ENCODE peak calls at places on chromosomes 7 and 10, in ten cellular contexts. I is ovary, D is heart left ventricle, L is right lobe of liver, B is stomach, N is GM23338, X is lower lobe of right lung, A is psoas muscle, W is pancreas, T is cardiac muscle cell. S is an unnamed sample. For H3K27me3 and H3K4me1, the result is how much of the 10 kb centered on the place peaks cover.

GRCh38 chr10:132876131-132876860 is 66.1 kb downstream of the CFAP46 start:
- DNase-seq in I (peak), D (no peak), L (peak), B (peak), N (no peak), X (no peak), A (peak), W (no peak), T (no peak), S (peak)

GRCh38 chr10:121077331-121077730 is 226.2 kb downstream of the WDR11 start:
- DNase-seq in I (no peak), D (no peak), L (no peak), B (no peak), N (peak), X (peak), A (peak), W (no peak), T (peak), S (no peak)

GRCh38 chr7:67823345-67823744 is 826.7 kb downstream of the TYW1 start:
- DNase-seq in I (no peak), D (no peak), L (no peak), B (peak), N (no peak), X (no peak), A (no peak), W (peak), T (peak), S (no peak)

GRCh38 chr7:38367301-38367700 is 93.9 kb upstream of the TARP start:
- DNase-seq in I (no peak), D (no peak), L (no peak), B (no peak), N (no peak), X (no peak), A (no peak), W (no peak), T (no peak), S (no peak)

GRCh38 chr7:75546272-75547015 is 54.3 kb downstream of the SPDYE5 start:
- DNase-seq in I (no peak), D (no peak), L (no peak), B (no peak), N (no peak), X (no peak), A (peak), W (no peak), T (no peak), S (peak)

GRCh38 chr7:75657866-75658265 is 80.9 kb downstream of the HIP1 start:
- DNase-seq in I (no peak), D (no peak), L (no peak), B (no peak), N (no peak), X (no peak), A (no peak), W (no peak), T (no peak), S (no peak)

GRCh38 chr7:146902728-146903127 is 786.1 kb downstream of the CNTNAP2 start:
- DNase-seq in I (no peak), D (no peak), L (no peak), B (no peak), N (no peak), X (no peak), A (no peak), W (no peak), T (no peak), S (no peak)

GRCh38 chr10:69650589-69651261 is 20.7 kb downstream of the FAM241B start:
- DNase-seq in I (no peak), D (no peak), L (no peak), B (no peak), N (no peak), X (no peak), A (peak), W (no peak), T (no peak), S (peak)

GRCh38 chr7:66169616-66170015 is 35.5 kb upstream of the TPST1 start:
- DNase-seq in I (no peak), D (no peak), L (no peak), B (no peak), N (no peak), X (no peak), A (no peak), W (no peak), T (no peak), S (no peak)

GRCh38 chr7:34373940-34374339 is 284.1 kb upstream of the NPSR1 start:
- DNase-seq in I (no peak), D (no peak), L (no peak), B (no peak), N (no peak), X (no peak), A (no peak), W (no peak), T (no peak), S (no peak)

GRCh38 chr10:29256019-29256418 is 32.9 kb upstream of the LYZL1 start:
- DNase-seq in I (no peak), D (no peak), L (no peak), B (no peak), N (no peak), X (no peak), A (no peak), W (no peak), T (no peak), S (no peak)

GRCh38 chr10:6055929-6056328 is 6.2 kb downstream of the IL2RA start:
- DNase-seq in I (no peak), D (no peak), L (no peak), B (no peak), N (no peak), X (no peak), A (no peak), W (no peak), T (no peak), S (no peak)

GRCh38 chr10:93816123-93816747 is 58.5 kb downstream of the LGI1 start:
- DNase-seq in I (peak), D (peak), L (peak), B (peak), N (peak), X (peak), A (peak), W (peak), T (peak), S (peak)

GRCh38 chr7:142554555-142555532 is 194.4 kb upstream of the PRSS1 start:
- DNase-seq in I (no peak), D (no peak), L (no peak), B (no peak), N (no peak), X (no peak), A (no peak), W (no peak), T (no peak), S (no peak)

GRCh38 chr7:111320133-111320532 is 229.2 kb downstream of the LRRN3 start:
- DNase-seq in I (no peak), D (no peak), L (no peak), B (no peak), N (no peak), X (no peak), A (no peak), W (no peak), T (no peak), S (no peak)

GRCh38 chr10:43931308-43931930 is 282.7 kb upstream of the ZNF32 start:
- DNase-seq in I (no peak), D (no peak), L (no peak), B (no peak), N (no peak), X (no peak), A (no peak), W (no peak), T (peak), S (no peak)

GRCh38 chr7:65980478-65981250 is 1.3 kb downstream of the GUSB start:
- DNase-seq in I (no peak), D (peak), L (peak), B (peak), N (peak), X (peak), A (peak), W (no peak), T (peak), S (peak)

GRCh38 chr10:95196053-95196452 is 2.0 kb downstream of the ACSM6 start:
- DNase-seq in I (no peak), D (no peak), L (no peak), B (no peak), N (peak), X (no peak), A (no peak), W (no peak), T (no peak), S (no peak)

DNA sequence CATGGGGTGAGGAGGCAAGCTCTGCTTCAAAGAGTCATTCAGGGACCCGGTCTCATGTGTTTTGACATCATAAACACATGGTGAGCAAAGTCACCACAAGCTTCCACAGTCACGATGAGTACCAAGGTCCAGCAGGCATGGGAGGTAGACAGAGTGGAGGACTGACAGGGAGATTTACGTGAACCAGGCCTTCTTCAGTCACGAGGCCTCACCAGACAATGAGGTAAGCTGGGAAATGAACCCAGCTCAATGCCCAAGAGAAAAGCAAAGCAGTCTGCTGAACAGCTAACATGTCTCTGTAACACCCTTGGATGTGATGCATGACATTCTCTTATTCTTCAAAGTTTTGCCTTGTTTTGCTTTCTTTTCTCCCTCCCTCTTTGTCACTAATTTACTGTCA is 8.8 kb downstream of the PPP1R17 start:
- DNase-seq in I (no peak), D (no peak), L (no peak), B (no peak), N (no peak), X (no peak), A (no peak), W (no peak), T (no peak), S (no peak)
- H3K4me3 ChIP-seq in I (no peak), D (no peak), L (no peak), B (no peak), N (no peak), X (no peak), A (no peak), W (no peak), T (no peak), S (no peak)

GRCh38 chr7:35529713-35530112 is 165.2 kb downstream of the HERPUD2 start:
- DNase-seq in I (no peak), D (no peak), L (no peak), B (no peak), N (no peak), X (no peak), A (no peak), W (no peak), T (no peak), S (no peak)

GRCh38 chr7:35528381-35528977 is 166.5 kb downstream of the HERPUD2 start:
- DNase-seq in I (no peak), D (no peak), L (peak), B (no peak), N (no peak), X (no peak), A (no peak), W (no peak), T (no peak), S (no peak)

GRCh38 chr7:35524112-35524804 is 170.7 kb downstream of the HERPUD2 start:
- DNase-seq in I (no peak), D (no peak), L (no peak), B (no peak), N (no peak), X (no peak), A (no peak), W (no peak), T (no peak), S (no peak)

GRCh38 chr7:35530124-35531109 is 164.5 kb downstream of the HERPUD2 start:
- DNase-seq in I (no peak), D (no peak), L (no peak), B (no peak), N (no peak), X (no peak), A (no peak), W (no peak), T (peak), S (no peak)

GRCh38 chr7:35526645-35527044 is 168.3 kb downstream of the HERPUD2 start:
- DNase-seq in I (no peak), D (no peak), L (no peak), B (no peak), N (no peak), X (no peak), A (no peak), W (no peak), T (no peak), S (no peak)
- H3K27me3 ChIP-seq in I (under half), D (under half), L (under half), B (under half), N (under half), X (under half), A (under half), W (under half), T (under half), S (under half)

GRCh38 chr10:130800281-130800680 is 511.2 kb downstream of the TCERG1L start:
- DNase-seq in I (no peak), D (no peak), L (no peak), B (no peak), N (no peak), X (no peak), A (no peak), W (no peak), T (no peak), S (no peak)

GRCh38 chr10:130799532-130799931 is 512.0 kb downstream of the TCERG1L start:
- DNase-seq in I (no peak), D (no peak), L (no peak), B (no peak), N (no peak), X (no peak), A (no peak), W (no peak), T (no peak), S (no peak)

GRCh38 chr10:130802301-130802700 is 509.2 kb downstream of the TCERG1L start:
- DNase-seq in I (no peak), D (no peak), L (peak), B (no peak), N (no peak), X (no peak), A (no peak), W (no peak), T (no peak), S (no peak)

GRCh38 chr10:130801276-130801675 is 510.2 kb downstream of the TCERG1L start:
- DNase-seq in I (no peak), D (no peak), L (no peak), B (no peak), N (no peak), X (no peak), A (no peak), W (no peak), T (no peak), S (no peak)

GRCh38 chr10:130801784-130802183 is 509.7 kb downstream of the TCERG1L start:
- DNase-seq in I (no peak), D (no peak), L (no peak), B (no peak), N (no peak), X (no peak), A (no peak), W (no peak), T (no peak), S (no peak)
- H3K4me1 ChIP-seq in I (under half), D (under half), L (under half), B (under half), N (under half), X (under half), A (under half), W (under half), T (under half), S (under half)

DNA sequence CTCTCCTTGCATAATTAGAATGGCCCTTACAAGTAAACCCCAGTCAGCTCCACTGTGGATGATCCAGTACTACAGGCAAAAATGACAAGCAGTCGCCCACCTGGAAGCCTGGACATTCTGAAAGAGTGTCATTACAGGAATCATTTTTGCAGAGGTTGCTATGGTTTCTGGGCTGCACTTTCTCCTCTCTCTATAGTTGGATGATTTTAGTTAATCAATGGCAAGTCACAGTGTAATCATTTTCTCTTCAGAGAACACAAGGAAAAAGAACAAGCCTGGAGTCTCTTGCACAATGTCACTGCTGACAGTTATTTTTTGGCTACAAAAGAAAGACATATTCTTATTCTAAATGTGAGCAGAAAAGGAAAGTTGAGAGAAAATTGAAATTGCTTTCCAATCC is 102.9 kb upstream of the MYO3A start:
- DNase-seq in I (no peak), D (no peak), L (no peak), B (no peak), N (no peak), X (no peak), A (no peak), W (no peak), T (no peak), S (no peak)
- H3K4me3 ChIP-seq in I (no peak), D (no peak), L (no peak), B (no peak), N (no peak), X (no peak), A (no peak), W (no peak), T (no peak), S (no peak)

DNA sequence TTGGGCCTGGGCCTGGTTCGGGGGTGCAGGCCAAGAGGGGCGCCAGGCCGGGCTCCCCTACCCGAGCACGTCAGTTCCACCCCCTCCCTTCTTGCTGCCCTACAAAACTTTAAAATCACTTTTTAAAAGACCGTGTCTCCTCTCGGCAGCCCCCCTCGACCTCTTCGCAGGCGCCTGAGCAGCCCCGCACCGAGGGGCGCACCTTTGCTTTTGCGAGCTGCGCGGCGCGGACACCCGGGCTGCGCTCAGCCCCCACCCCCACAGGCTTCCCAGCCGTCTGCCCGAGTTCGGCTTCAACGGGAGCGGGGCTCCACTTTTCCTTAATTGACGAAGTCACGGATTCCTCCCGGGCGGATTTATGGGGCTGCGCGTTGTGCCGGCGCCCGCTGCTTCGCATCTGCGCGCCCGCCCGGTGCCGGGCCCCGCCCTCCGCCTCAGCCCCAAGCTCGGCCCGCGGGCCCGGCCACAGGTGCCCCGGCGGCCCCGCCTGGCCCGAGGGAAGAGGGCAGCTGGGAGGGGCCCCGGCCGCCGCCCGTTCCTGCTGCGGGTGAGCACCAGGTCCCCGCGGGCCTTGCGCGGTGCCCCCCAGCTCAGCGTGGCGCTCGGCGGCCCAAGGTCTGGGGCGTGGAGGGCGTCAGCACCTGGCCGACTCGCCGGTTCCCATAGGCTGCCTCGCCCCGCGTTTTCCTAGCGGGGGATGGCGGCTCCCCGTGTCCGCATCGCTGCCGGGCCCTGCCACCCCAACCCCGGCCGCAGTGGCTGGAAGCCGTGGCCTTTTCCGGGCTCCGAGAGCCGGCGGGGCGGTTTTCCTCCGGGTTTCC is 10.8 kb upstream of the MNX1 start:
- DNase-seq in I (no peak), D (no peak), L (peak), B (no peak), N (peak), X (no peak), A (no peak), W (no peak), T (no peak), S (no peak)
- H3K27me3 ChIP-seq in I (under half), D (half or more), L (under half), B (under half), N (half or more), X (half or more), A (under half), W (under half), T (half or more), S (under half)

DNA sequence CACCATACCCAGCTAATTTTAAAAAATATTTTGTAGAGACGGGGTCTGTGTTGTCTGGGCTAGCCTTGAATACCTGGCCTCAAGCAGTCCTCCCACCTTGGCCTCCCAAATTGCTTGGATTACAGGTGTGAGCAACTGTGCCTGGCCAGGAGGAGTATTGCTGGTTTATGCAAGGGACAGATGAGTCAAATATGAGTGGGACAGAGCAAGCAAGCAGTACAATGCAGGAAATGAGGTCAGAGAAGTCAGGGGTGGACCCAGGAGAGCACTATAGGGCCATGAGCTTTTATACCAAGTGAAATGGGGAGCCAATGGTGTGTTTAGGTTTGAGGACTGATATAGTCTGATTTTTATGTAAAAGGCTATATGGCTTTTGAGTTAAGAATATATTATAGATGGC is 6.3 kb downstream of the TSPAN13 start:
- DNase-seq in I (no peak), D (no peak), L (no peak), B (no peak), N (no peak), X (no peak), A (no peak), W (no peak), T (no peak), S (no peak)
- H3K4me1 ChIP-seq in I (under half), D (under half), L (under half), B (under half), N (under half), X (under half), A (under half), W (under half), T (under half), S (under half)

DNA sequence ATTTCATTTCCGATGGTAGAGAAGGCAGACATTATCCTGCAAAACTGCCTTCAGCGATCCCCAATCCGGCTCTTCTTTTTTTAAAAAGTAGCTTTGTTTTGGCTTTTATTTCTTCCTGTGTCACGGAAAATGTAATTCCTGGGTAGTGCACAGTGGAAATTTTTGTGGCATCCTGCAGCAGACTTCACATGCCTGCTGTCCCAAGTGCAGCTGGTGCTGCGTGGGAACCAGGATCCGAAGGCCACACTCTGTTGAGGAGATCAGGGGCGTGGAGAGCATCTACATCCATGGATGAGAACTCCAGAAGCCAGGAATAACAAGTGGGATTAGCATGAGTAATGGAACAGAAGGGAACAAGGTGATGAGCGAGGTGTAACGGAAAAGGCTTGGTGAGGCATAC is 4.6 kb downstream of the VWA2 start:
- DNase-seq in I (no peak), D (no peak), L (no peak), B (no peak), N (no peak), X (no peak), A (no peak), W (no peak), T (no peak), S (no peak)
- H3K4me3 ChIP-seq in I (no peak), D (no peak), L (no peak), B (no peak), N (no peak), X (no peak), A (no peak), W (no peak), T (no peak), S (no peak)

GRCh38 chr10:11012476-11012875 is 5.2 kb upstream of the CELF2 start:
- DNase-seq in I (no peak), D (no peak), L (no peak), B (no peak), N (no peak), X (peak), A (peak), W (no peak), T (no peak), S (no peak)
- H3K27me3 ChIP-seq in I (under half), D (under half), L (under half), B (under half), N (under half), X (under half), A (under half), W (under half), T (under half), S (under half)